ENCODE peak calls at places on chromosomes 1 and 21, in four cellular contexts. F is ovary, H is Panc1, Z is GM23338. R is an unnamed sample. For H3K36me3, the result is how much of the 10 kb centered on the place peaks cover.

GRCh38 chr1:57704811-57705210 is 281.0 kb upstream of the DAB1 start:
- DNase-seq in F (no peak), H (no peak), Z (no peak), R (no peak)

GRCh38 chr1:201570886-201571624 is 32.1 kb downstream of the NAV1 start:
- DNase-seq in H (no peak), F (no peak), Z (no peak), R (no peak)

GRCh38 chr1:224801761-224802490 is 127.5 kb upstream of the DNAH14 start:
- DNase-seq in H (no peak), Z (peak), F (no peak), R (no peak)

GRCh38 chr1:220810179-220810653 is 23.5 kb downstream of the MTARC1 start:
- DNase-seq in H (peak), F (peak), Z (peak), R (peak)

GRCh38 chr1:13224480-13225060 is 1.4 kb downstream of the PRAMEF18 start:
- DNase-seq in Z (no peak), H (no peak), F (no peak), R (no peak)

GRCh38 chr1:24954631-24955030 is 24.6 kb upstream of the RUNX3 start:
- DNase-seq in F (no peak), H (no peak), Z (no peak), R (no peak)

GRCh38 chr1:33311706-33312412 is 9.0 kb downstream of the A3GALT2 start:
- DNase-seq in Z (no peak), F (no peak), H (no peak), R (no peak)

GRCh38 chr21:46109251-46110221 is 11.6 kb downstream of the COL6A2 start:
- DNase-seq in H (no peak), Z (no peak), F (peak), R (peak)

GRCh38 chr1:221439008-221439733 is 302.7 kb downstream of the DUSP10 start:
- DNase-seq in Z (no peak), F (no peak), H (peak), R (peak)

GRCh38 chr1:7479544-7479943 is 291.6 kb upstream of the VAMP3 start:
- DNase-seq in Z (no peak), F (no peak), H (no peak), R (no peak)

GRCh38 chr1:157969693-157970485 is 23.6 kb upstream of the KIRREL1 start:
- DNase-seq in Z (peak), H (no peak), F (no peak), R (no peak)

GRCh38 chr1:206799311-206799710 is 27.0 kb upstream of the IL10 start:
- DNase-seq in Z (no peak), F (no peak), H (no peak), R (no peak)

GRCh38 chr1:213041443-213041842 is 9.6 kb upstream of the RPS6KC1 start:
- DNase-seq in H (no peak), F (no peak), Z (no peak), R (no peak)

GRCh38 chr1:30763654-30764248 is 6.2 kb upstream of the LAPTM5 start:
- DNase-seq in H (no peak), F (peak), Z (no peak), R (no peak)

GRCh38 chr1:7646981-7647901 is 123.9 kb upstream of the VAMP3 start:
- DNase-seq in H (peak), Z (peak), F (peak), R (peak)

GRCh38 chr1:204493145-204493881 is 1.3 kb downstream of the PIK3C2B start:
- DNase-seq in H (no peak), F (peak), Z (peak), R (no peak)

GRCh38 chr21:17784604-17785402 is 34.4 kb downstream of the C21orf91 start:
- DNase-seq in F (no peak), H (no peak), Z (no peak), R (no peak)

GRCh38 chr1:214573386-214574358 is 22.3 kb upstream of the PTPN14 start:
- DNase-seq in H (no peak), Z (no peak), F (no peak), R (no peak)

GRCh38 chr1:8627728-8628127 is 189.7 kb downstream of the RERE start:
- DNase-seq in F (no peak), Z (no peak), H (no peak), R (no peak)

GRCh38 chr1:160768295-160768657 is 27.7 kb upstream of the LY9 start:
- DNase-seq in H (peak), F (no peak), Z (peak), R (peak)

GRCh38 chr1:93989601-93990000 is 80.4 kb upstream of the GCLM start:
- DNase-seq in H (no peak), F (no peak), Z (no peak), R (no peak)

GRCh38 chr1:43760745-43761343 is 53.5 kb downstream of the ST3GAL3 start:
- DNase-seq in F (no peak), H (no peak), Z (no peak), R (no peak)

GRCh38 chr1:3516481-3516869 is 62.0 kb downstream of the ARHGEF16 start:
- DNase-seq in Z (no peak), H (no peak), F (no peak), R (no peak)
- H3K36me3 ChIP-seq in Z (under half), H (under half), F (under half), R (under half)

GRCh38 chr1:56189946-56190920 is 389.1 kb downstream of the PLPP3 start:
- DNase-seq in F (no peak), H (no peak), Z (peak), R (no peak)
- TF ChIP-seq CTCF in F (no peak), H (peak), Z (peak), R (no peak)

GRCh38 chr1:219414250-219414649 is 198.7 kb downstream of the ZC3H11B start:
- DNase-seq in H (no peak), Z (no peak), F (no peak), R (no peak)
- H3K36me3 ChIP-seq in H (under half), Z (under half), F (under half), R (under half)

DNA sequence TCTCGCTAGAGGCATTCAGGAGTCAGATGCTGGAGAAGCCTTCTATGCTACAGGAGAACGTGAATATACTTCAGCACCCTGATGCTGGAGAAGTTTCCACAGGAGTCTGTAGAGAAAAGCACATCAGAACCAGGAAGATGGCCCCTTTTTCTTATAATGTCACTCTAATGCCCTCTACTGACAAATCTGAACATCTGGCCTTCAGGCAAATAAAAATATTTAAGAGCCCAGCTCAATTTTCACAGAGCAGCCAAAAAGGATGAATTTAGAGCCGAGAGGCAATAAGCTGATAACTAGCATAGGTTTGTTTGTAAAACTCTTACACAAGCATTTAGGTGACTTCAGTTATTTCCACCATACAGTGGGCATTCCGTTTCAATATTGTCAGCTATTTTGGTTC is 3.8 kb upstream of the RRP15 start:
- DNase-seq in H (no peak), F (no peak), Z (no peak), R (no peak)
- TF ChIP-seq CTCF in H (peak), F (no peak), Z (peak), R (no peak)

DNA sequence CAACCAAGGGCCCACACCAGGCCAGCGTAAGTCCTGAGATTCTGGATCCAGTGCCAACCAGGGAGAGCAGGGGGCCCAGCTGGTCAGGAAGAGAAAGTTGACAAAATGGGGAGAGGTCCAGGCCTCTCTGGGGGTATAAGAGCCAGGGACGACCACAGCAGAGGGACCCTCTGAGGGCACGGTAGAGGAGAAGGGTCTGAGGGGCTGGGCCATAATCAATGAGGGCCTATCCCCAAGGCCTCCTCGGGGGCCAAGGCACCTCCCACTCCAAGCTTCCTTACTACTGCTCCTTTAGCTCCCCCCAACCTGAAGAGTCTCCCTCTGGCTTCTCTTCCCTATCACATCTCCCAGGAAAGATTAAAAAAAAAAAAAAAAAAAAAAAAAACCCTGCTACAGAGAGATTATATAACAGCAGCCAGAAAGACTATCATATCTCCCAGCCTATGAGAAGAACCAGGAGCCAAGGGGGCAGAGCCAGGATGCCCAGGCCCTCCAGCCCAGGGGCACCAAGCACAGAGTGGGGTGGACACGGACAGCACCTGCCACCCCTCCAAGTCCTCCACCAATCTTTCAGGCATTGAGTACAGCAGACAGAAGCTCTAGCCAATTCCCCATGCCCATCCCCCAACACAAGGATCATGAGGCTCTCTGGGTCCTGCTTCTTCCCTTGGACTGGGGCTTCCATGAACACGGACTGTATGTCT is 2.7 kb downstream of the MEF2D start:
- DNase-seq in F (no peak), H (no peak), Z (peak), R (no peak)
- H3K36me3 ChIP-seq in F (under half), H (under half), Z (under half), R (under half)

DNA sequence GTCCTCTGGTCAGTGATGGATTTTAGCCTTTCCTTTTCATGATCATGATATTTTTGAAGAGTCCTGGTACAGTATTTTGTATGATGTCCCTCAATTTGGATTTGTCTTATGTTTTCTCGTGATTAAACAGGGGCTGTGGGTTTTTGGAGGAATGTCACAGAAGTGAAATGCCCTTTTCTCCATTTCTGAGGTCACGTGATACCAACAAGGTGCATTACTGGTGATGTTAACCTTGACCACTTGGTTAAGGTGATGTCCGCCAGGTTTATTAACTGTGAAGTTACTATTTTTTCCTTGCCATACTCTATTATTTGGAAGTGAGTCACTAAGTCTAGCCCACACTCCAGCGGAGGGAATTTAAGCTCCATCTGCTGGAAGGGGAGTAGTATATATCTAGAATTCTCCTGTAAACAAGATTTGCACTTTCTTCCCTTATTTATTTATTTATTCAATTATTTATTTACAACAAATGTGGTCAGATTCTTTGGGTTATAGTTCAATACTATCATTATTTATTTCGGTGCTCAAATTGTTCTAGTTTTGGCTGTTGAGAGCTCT is 123.4 kb downstream of the HIVEP3 start:
- DNase-seq in H (no peak), Z (no peak), F (no peak), R (no peak)
- TF ChIP-seq CTCF in H (no peak), Z (no peak), F (no peak), R (no peak)

R was measured in CD8-positive, alpha-beta T cell.